ENCODE peak calls at places on chromosome X, in eight cellular contexts. One of them, this sample, is unnamed.

GRCh38 chrX:124736553-124737240 is 390.3 kb downstream of the SH2D1A start:
- DNase-seq in endothelial cell: peak
- DNase-seq in lung: no peak
- DNase-seq in Calu3: peak
- DNase-seq in foreskin keratinocyte: no peak
- DNase-seq in neural crest cell: no peak
- DNase-seq in astrocyte of the spinal cord: no peak
- DNase-seq in psoas muscle: no peak
- DNase-seq in this sample: no peak

GRCh38 chrX:17328837-17329236 is 46.2 kb upstream of the NHS start:
- DNase-seq in endothelial cell: no peak
- DNase-seq in lung: no peak
- DNase-seq in Calu3: no peak
- DNase-seq in foreskin keratinocyte: no peak
- DNase-seq in neural crest cell: no peak
- DNase-seq in astrocyte of the spinal cord: no peak
- DNase-seq in psoas muscle: no peak
- DNase-seq in this sample: no peak

GRCh38 chrX:72052415-72053090 is 79.2 kb downstream of the RTL5 start:
- DNase-seq in endothelial cell: no peak
- DNase-seq in lung: no peak
- DNase-seq in Calu3: no peak
- DNase-seq in foreskin keratinocyte: no peak
- DNase-seq in neural crest cell: no peak
- DNase-seq in astrocyte of the spinal cord: peak
- DNase-seq in psoas muscle: no peak
- DNase-seq in this sample: no peak

GRCh38 chrX:24805201-24805600 is 111.5 kb downstream of the POLA1 start:
- DNase-seq in endothelial cell: no peak
- DNase-seq in lung: no peak
- DNase-seq in Calu3: no peak
- DNase-seq in foreskin keratinocyte: no peak
- DNase-seq in neural crest cell: no peak
- DNase-seq in astrocyte of the spinal cord: no peak
- DNase-seq in psoas muscle: no peak
- DNase-seq in this sample: no peak

GRCh38 chrX:29841750-29842149 is 373.6 kb upstream of the MAGEB2 start:
- DNase-seq in endothelial cell: no peak
- DNase-seq in lung: no peak
- DNase-seq in Calu3: no peak
- DNase-seq in foreskin keratinocyte: no peak
- DNase-seq in neural crest cell: no peak
- DNase-seq in astrocyte of the spinal cord: no peak
- DNase-seq in psoas muscle: no peak
- DNase-seq in this sample: no peak

GRCh38 chrX:54415534-54416350 is 24.5 kb upstream of the TSR2 start:
- DNase-seq in endothelial cell: peak
- DNase-seq in lung: no peak
- DNase-seq in Calu3: no peak
- DNase-seq in foreskin keratinocyte: no peak
- DNase-seq in neural crest cell: peak
- DNase-seq in astrocyte of the spinal cord: no peak
- DNase-seq in psoas muscle: no peak
- DNase-seq in this sample: no peak

GRCh38 chrX:87434618-87435017 is 83.0 kb upstream of the KLHL4 start:
- DNase-seq in endothelial cell: no peak
- DNase-seq in lung: no peak
- DNase-seq in Calu3: no peak
- DNase-seq in foreskin keratinocyte: no peak
- DNase-seq in neural crest cell: no peak
- DNase-seq in astrocyte of the spinal cord: no peak
- DNase-seq in psoas muscle: no peak
- DNase-seq in this sample: no peak

GRCh38 chrX:52979568-52979967 is 21.2 kb upstream of the FAM156A start:
- DNase-seq in endothelial cell: no peak
- DNase-seq in lung: no peak
- DNase-seq in Calu3: no peak
- DNase-seq in foreskin keratinocyte: no peak
- DNase-seq in neural crest cell: no peak
- DNase-seq in astrocyte of the spinal cord: no peak
- DNase-seq in psoas muscle: no peak
- DNase-seq in this sample: no peak

GRCh38 chrX:56726609-56727008 is 2.4 kb upstream of the NBDY start:
- DNase-seq in endothelial cell: no peak
- DNase-seq in lung: no peak
- DNase-seq in Calu3: peak
- DNase-seq in foreskin keratinocyte: peak
- DNase-seq in neural crest cell: no peak
- DNase-seq in astrocyte of the spinal cord: peak
- DNase-seq in psoas muscle: no peak
- DNase-seq in this sample: no peak

GRCh38 chrX:115393271-115393670 is 103.8 kb downstream of the LUZP4 start:
- DNase-seq in endothelial cell: no peak
- DNase-seq in lung: no peak
- DNase-seq in Calu3: peak
- DNase-seq in foreskin keratinocyte: peak
- DNase-seq in neural crest cell: no peak
- DNase-seq in astrocyte of the spinal cord: peak
- DNase-seq in psoas muscle: no peak
- DNase-seq in this sample: no peak

GRCh38 chrX:22039541-22039940 is 7.4 kb downstream of the PHEX start:
- DNase-seq in endothelial cell: no peak
- DNase-seq in lung: no peak
- DNase-seq in Calu3: no peak
- DNase-seq in foreskin keratinocyte: no peak
- DNase-seq in neural crest cell: no peak
- DNase-seq in astrocyte of the spinal cord: no peak
- DNase-seq in psoas muscle: no peak
- DNase-seq in this sample: no peak

GRCh38 chrX:39759526-39760224 is 338.1 kb downstream of the BCOR start:
- DNase-seq in endothelial cell: peak
- DNase-seq in lung: no peak
- DNase-seq in Calu3: no peak
- DNase-seq in foreskin keratinocyte: peak
- DNase-seq in neural crest cell: no peak
- DNase-seq in astrocyte of the spinal cord: peak
- DNase-seq in psoas muscle: no peak
- DNase-seq in this sample: no peak

GRCh38 chrX:118164138-118164537 is 47.5 kb upstream of the KLHL13 start:
- DNase-seq in endothelial cell: no peak
- DNase-seq in lung: no peak
- DNase-seq in Calu3: no peak
- DNase-seq in foreskin keratinocyte: peak
- DNase-seq in neural crest cell: no peak
- DNase-seq in astrocyte of the spinal cord: peak
- DNase-seq in psoas muscle: no peak
- DNase-seq in this sample: no peak

GRCh38 chrX:7500386-7500785 is 342.6 kb upstream of the VCX start:
- DNase-seq in endothelial cell: no peak
- DNase-seq in lung: no peak
- DNase-seq in Calu3: no peak
- DNase-seq in foreskin keratinocyte: no peak
- DNase-seq in neural crest cell: no peak
- DNase-seq in astrocyte of the spinal cord: no peak
- DNase-seq in psoas muscle: no peak
- DNase-seq in this sample: no peak

GRCh38 chrX:83186632-83187031 is 321.5 kb upstream of the POU3F4 start:
- DNase-seq in endothelial cell: no peak
- DNase-seq in lung: no peak
- DNase-seq in Calu3: no peak
- DNase-seq in foreskin keratinocyte: no peak
- DNase-seq in neural crest cell: no peak
- DNase-seq in astrocyte of the spinal cord: no peak
- DNase-seq in psoas muscle: no peak
- DNase-seq in this sample: no peak

GRCh38 chrX:7444967-7445366 is 297.0 kb upstream of the PUDP start:
- DNase-seq in endothelial cell: no peak
- DNase-seq in lung: no peak
- DNase-seq in Calu3: no peak
- DNase-seq in foreskin keratinocyte: peak
- DNase-seq in neural crest cell: no peak
- DNase-seq in astrocyte of the spinal cord: no peak
- DNase-seq in psoas muscle: no peak
- DNase-seq in this sample: no peak

GRCh38 chrX:38732866-38733265 is 68.4 kb upstream of the MID1IP1 start:
- DNase-seq in endothelial cell: no peak
- DNase-seq in lung: no peak
- DNase-seq in Calu3: no peak
- DNase-seq in foreskin keratinocyte: peak
- DNase-seq in neural crest cell: no peak
- DNase-seq in astrocyte of the spinal cord: no peak
- DNase-seq in psoas muscle: no peak
- DNase-seq in this sample: no peak

GRCh38 chrX:110086916-110087484 is 84.1 kb downstream of the TMEM164 start:
- DNase-seq in endothelial cell: no peak
- DNase-seq in lung: no peak
- DNase-seq in Calu3: peak
- DNase-seq in foreskin keratinocyte: peak
- DNase-seq in neural crest cell: no peak
- DNase-seq in astrocyte of the spinal cord: peak
- DNase-seq in psoas muscle: no peak
- DNase-seq in this sample: no peak

GRCh38 chrX:72255445-72255844 is 16.6 kb upstream of the ERCC6L start:
- DNase-seq in endothelial cell: peak
- DNase-seq in lung: peak
- DNase-seq in Calu3: peak
- DNase-seq in foreskin keratinocyte: no peak
- DNase-seq in neural crest cell: no peak
- DNase-seq in astrocyte of the spinal cord: no peak
- DNase-seq in psoas muscle: no peak
- DNase-seq in this sample: no peak

GRCh38 chrX:34656842-34657780 is at the start of gene TMEM47:
- DNase-seq in endothelial cell: peak
- DNase-seq in lung: peak
- DNase-seq in Calu3: peak
- DNase-seq in foreskin keratinocyte: peak
- DNase-seq in neural crest cell: peak
- DNase-seq in astrocyte of the spinal cord: peak
- DNase-seq in psoas muscle: peak
- DNase-seq in this sample: no peak

GRCh38 chrX:68999931-69000330 is 165.3 kb downstream of the PJA1 start:
- DNase-seq in endothelial cell: no peak
- DNase-seq in lung: peak
- DNase-seq in Calu3: no peak
- DNase-seq in foreskin keratinocyte: peak
- DNase-seq in neural crest cell: no peak
- DNase-seq in astrocyte of the spinal cord: no peak
- DNase-seq in psoas muscle: no peak
- DNase-seq in this sample: no peak

GRCh38 chrX:55120767-55121358 is 32.0 kb downstream of the PAGE2 start:
- DNase-seq in endothelial cell: no peak
- DNase-seq in lung: no peak
- DNase-seq in Calu3: no peak
- DNase-seq in foreskin keratinocyte: no peak
- DNase-seq in neural crest cell: no peak
- DNase-seq in astrocyte of the spinal cord: no peak
- DNase-seq in psoas muscle: no peak
- DNase-seq in this sample: no peak

GRCh38 chrX:133177202-133177601 is 41.0 kb downstream of the TFDP3 start:
- DNase-seq in endothelial cell: no peak
- DNase-seq in lung: no peak
- DNase-seq in Calu3: no peak
- DNase-seq in foreskin keratinocyte: no peak
- DNase-seq in neural crest cell: no peak
- DNase-seq in astrocyte of the spinal cord: no peak
- DNase-seq in psoas muscle: no peak
- DNase-seq in this sample: no peak

GRCh38 chrX:133171962-133172708 is 46.0 kb downstream of the TFDP3 start:
- DNase-seq in endothelial cell: no peak
- DNase-seq in lung: no peak
- DNase-seq in Calu3: peak
- DNase-seq in foreskin keratinocyte: peak
- DNase-seq in neural crest cell: no peak
- DNase-seq in astrocyte of the spinal cord: peak
- DNase-seq in psoas muscle: no peak
- DNase-seq in this sample: no peak
- TF ChIP-seq CTCF in endothelial cell: peak
- TF ChIP-seq CTCF in lung: no peak
- TF ChIP-seq CTCF in Calu3: peak
- TF ChIP-seq CTCF in foreskin keratinocyte: peak
- TF ChIP-seq CTCF in neural crest cell: peak
- TF ChIP-seq CTCF in astrocyte of the spinal cord: peak
- TF ChIP-seq CTCF in psoas muscle: peak
- TF ChIP-seq CTCF in this sample: no peak

DNA sequence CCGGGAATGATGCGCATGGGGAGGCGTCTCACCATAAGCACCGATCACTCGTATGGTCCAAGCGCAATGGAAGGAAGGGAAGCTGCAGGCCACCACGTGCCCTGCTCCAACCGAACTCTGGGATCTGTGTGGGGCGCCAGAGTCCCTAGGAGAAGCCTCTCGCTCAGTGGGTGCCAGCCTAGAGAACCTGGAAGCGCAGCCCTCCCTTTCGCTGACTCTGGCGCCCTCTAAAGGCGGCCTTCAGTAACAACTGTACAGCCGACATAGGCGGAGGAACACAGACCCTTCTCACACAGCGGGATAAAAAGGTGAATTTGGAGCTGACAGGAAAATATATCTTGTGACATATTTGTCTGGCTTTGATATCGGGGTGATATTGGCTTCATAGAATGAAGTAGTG is 76.0 kb downstream of the INTS6L start:
- DNase-seq in endothelial cell: peak
- DNase-seq in lung: no peak
- DNase-seq in Calu3: peak
- DNase-seq in foreskin keratinocyte: no peak
- DNase-seq in neural crest cell: peak
- DNase-seq in astrocyte of the spinal cord: peak
- DNase-seq in psoas muscle: no peak
- DNase-seq in this sample: peak
- TF ChIP-seq CTCF in endothelial cell: peak
- TF ChIP-seq CTCF in lung: peak
- TF ChIP-seq CTCF in Calu3: no peak
- TF ChIP-seq CTCF in foreskin keratinocyte: peak
- TF ChIP-seq CTCF in neural crest cell: peak
- TF ChIP-seq CTCF in astrocyte of the spinal cord: peak
- TF ChIP-seq CTCF in psoas muscle: peak
- TF ChIP-seq CTCF in this sample: peak

DNA sequence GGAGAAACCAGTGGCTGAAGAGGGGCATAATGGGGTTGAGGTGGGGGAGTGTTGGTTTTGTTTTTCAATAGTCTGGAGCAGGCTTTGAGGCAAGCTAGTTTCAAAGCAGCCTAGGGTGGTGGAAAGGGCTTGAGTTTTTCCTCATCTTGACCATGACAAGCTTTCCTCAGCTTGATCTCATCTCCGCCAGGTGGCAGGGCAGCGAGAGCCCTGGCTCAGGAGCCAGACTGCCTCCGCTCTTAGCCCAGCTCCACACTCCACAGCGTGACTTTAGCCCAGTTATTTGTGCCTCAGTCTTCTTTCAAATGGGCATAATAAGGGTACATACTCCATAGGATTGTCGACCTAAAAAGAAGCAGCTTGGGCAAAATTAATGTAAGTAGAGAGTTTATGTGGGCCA is 29.9 kb upstream of the SOWAHD start:
- DNase-seq in endothelial cell: peak
- DNase-seq in lung: no peak
- DNase-seq in Calu3: peak
- DNase-seq in foreskin keratinocyte: no peak
- DNase-seq in neural crest cell: no peak
- DNase-seq in astrocyte of the spinal cord: no peak
- DNase-seq in psoas muscle: no peak
- DNase-seq in this sample: no peak
- TF ChIP-seq CTCF in endothelial cell: no peak
- TF ChIP-seq CTCF in lung: no peak
- TF ChIP-seq CTCF in Calu3: no peak
- TF ChIP-seq CTCF in foreskin keratinocyte: no peak
- TF ChIP-seq CTCF in neural crest cell: peak
- TF ChIP-seq CTCF in astrocyte of the spinal cord: no peak
- TF ChIP-seq CTCF in psoas muscle: no peak
- TF ChIP-seq CTCF in this sample: no peak

GRCh38 chrX:20244936-20245335 is 21.8 kb downstream of the RPS6KA3 start:
- DNase-seq in endothelial cell: no peak
- DNase-seq in lung: no peak
- DNase-seq in Calu3: no peak
- DNase-seq in foreskin keratinocyte: no peak
- DNase-seq in neural crest cell: no peak
- DNase-seq in astrocyte of the spinal cord: peak
- DNase-seq in psoas muscle: no peak
- DNase-seq in this sample: no peak
- TF ChIP-seq CTCF in endothelial cell: no peak
- TF ChIP-seq CTCF in lung: no peak
- TF ChIP-seq CTCF in Calu3: no peak
- TF ChIP-seq CTCF in foreskin keratinocyte: no peak
- TF ChIP-seq CTCF in neural crest cell: no peak
- TF ChIP-seq CTCF in astrocyte of the spinal cord: no peak
- TF ChIP-seq CTCF in psoas muscle: no peak
- TF ChIP-seq CTCF in this sample: no peak

This sample was measured in natural killer cell.